ENCODE peak calls at places on chromosomes 11 and 22, in nine cellular contexts. O is HFF-Myc; Q is cardiac fibroblast; E is effector memory CD4-positive, alpha-beta T cell; I is NCI-H1694 treated with DMSO at 0.1 percent for 48 hours; C is M059J; N is naive thymus-derived CD4-positive, alpha-beta T cell; Z is activated CD4-positive, alpha-beta T cell treated with anti-CD3 and anti-CD28 coated beads, Interleukin-2, amount 10 ng/mL, durations not matched to agents 7 days and 5 days; Y is foreskin fibroblast. H is an unnamed sample.

GRCh38 chr11:75194147-75194546 is 43.2 kb downstream of the SLCO2B1 start:
- DNase-seq in C (no peak), O (no peak), I (no peak), Q (peak; percentile 13), Z (no peak), Y (no peak), N (no peak), E (no peak), H (no peak)

GRCh38 chr11:59158206-59159068 is 13.5 kb upstream of the DTX4 start:
- DNase-seq in C (peak; percentile 70), Q (peak; percentile 84), N (peak; percentile 56), E (peak; percentile 27), Y (peak; percentile 84), O (peak; percentile 29), Z (peak; percentile 75), I (peak; percentile 50), H (peak; percentile 50)

GRCh38 chr11:13150487-13150886 is 127.1 kb upstream of the BMAL1 start:
- DNase-seq in Z (no peak), O (no peak), E (no peak), Q (no peak), I (no peak), C (no peak), Y (no peak), N (no peak), H (no peak)

GRCh38 chr11:133541331-133542095 is 9.2 kb upstream of the OPCML start:
- DNase-seq in C (no peak), Q (no peak), I (no peak), Y (no peak), N (no peak), Z (no peak), E (no peak), O (no peak), H (no peak)

GRCh38 chr11:77149716-77150392 is 21.8 kb downstream of the MYO7A start:
- DNase-seq in Y (no peak), E (no peak), C (no peak), O (no peak), N (no peak), Z (no peak), I (no peak), Q (no peak), H (no peak)

GRCh38 chr22:41742918-41743317 is 43.6 kb downstream of the MEI1 start:
- DNase-seq in Y (no peak), I (no peak), Z (no peak), Q (no peak), N (no peak), O (no peak), C (no peak), E (no peak), H (no peak)

GRCh38 chr11:33687733-33688479 is 12.7 kb downstream of the C11orf91 start:
- DNase-seq in Y (peak; percentile 91), Q (peak; percentile 85), O (peak; percentile 60), I (peak; percentile 78), C (peak; percentile 81), Z (peak; percentile 18), E (no peak), N (no peak), H (no peak)

GRCh38 chr11:37506516-37506915 is 908.5 kb upstream of the RAG2 start:
- DNase-seq in N (no peak), Z (no peak), E (no peak), O (no peak), I (no peak), Q (peak; percentile 50), C (no peak), Y (peak; percentile 21), H (no peak)

GRCh38 chr11:104570088-104570701 is 328.1 kb downstream of the CASP12 start:
- DNase-seq in O (no peak), Q (peak; percentile 8), E (no peak), C (peak; percentile 89), Y (peak; percentile 51), I (no peak), Z (no peak), N (no peak), H (no peak)

GRCh38 chr22:37304595-37305343 is 22.5 kb downstream of the CYTH4 start:
- DNase-seq in N (no peak), Q (peak; percentile 29), Z (no peak), C (peak; percentile 72), I (no peak), E (no peak), O (no peak), Y (peak; percentile 57), H (no peak)

GRCh38 chr22:47201186-47201995 is 438.9 kb downstream of the TBC1D22A start:
- DNase-seq in N (no peak), Z (no peak), I (no peak), E (no peak), Q (no peak), C (no peak), O (no peak), Y (no peak), H (no peak)

GRCh38 chr11:115221461-115222069 is 282.6 kb downstream of the CADM1 start:
- DNase-seq in I (no peak), N (no peak), E (no peak), Z (no peak), Q (no peak), C (peak; percentile 32), O (no peak), Y (no peak), H (no peak)

GRCh38 chr11:69915501-69916250 is 96.5 kb upstream of the FGF3 start:
- DNase-seq in E (no peak), I (no peak), Q (peak; percentile 75), Z (peak; percentile 56), C (peak; percentile 71), N (peak; percentile 62), O (peak; percentile 19), Y (peak; percentile 83), H (peak; percentile 17)

GRCh38 chr22:20437253-20438065 is at the start of gene SCARF2:
- DNase-seq in I (no peak), Z (no peak), C (peak; percentile 34), Y (peak; percentile 83), Q (peak; percentile 79), N (no peak), E (no peak), O (no peak), H (no peak)

GRCh38 chr11:130847517-130847916 is 68.8 kb downstream of the SNX19 start:
- DNase-seq in Y (peak; percentile 89), N (no peak), Z (no peak), O (no peak), Q (peak; percentile 55), E (no peak), I (no peak), C (peak; percentile 97), H (no peak)

GRCh38 chr22:32764330-32765116 is 37.0 kb upstream of the TIMP3 start:
- DNase-seq in N (no peak), C (peak; percentile 68), O (peak; percentile 46), Z (no peak), Q (peak; percentile 86), Y (peak; percentile 89), E (no peak), I (no peak), H (no peak)

GRCh38 chr11:12110714-12111481 is 508 bp downstream of the MICAL2 start:
- DNase-seq in Y (peak; percentile 54), I (no peak), N (peak; percentile 54), C (peak; percentile 59), E (no peak), O (no peak), Q (peak; percentile 44), Z (peak; percentile 39), H (no peak)

GRCh38 chr11:63491614-63492372 is 826 bp upstream of the PLAAT5 start:
- DNase-seq in E (no peak), I (no peak), N (no peak), C (no peak), Z (no peak), O (no peak), Y (no peak), Q (peak; percentile 92), H (no peak)

GRCh38 chr11:78082146-78082545 is 2.5 kb upstream of the NDUFC2 start:
- DNase-seq in O (no peak), I (no peak), Z (no peak), E (no peak), C (no peak), Q (no peak), N (no peak), Y (no peak), H (no peak)

GRCh38 chr11:132520199-132520598 is 1012.1 kb downstream of the OPCML start:
- DNase-seq in N (no peak), C (no peak), O (no peak), Q (no peak), Y (peak; percentile 7), I (no peak), Z (no peak), E (no peak), H (no peak)

GRCh38 chr22:32752868-32753520 is 48.5 kb upstream of the TIMP3 start:
- DNase-seq in Q (peak; percentile 68), N (no peak), E (no peak), C (peak; percentile 23), I (no peak), O (no peak), Z (no peak), Y (no peak), H (no peak)

GRCh38 chr11:77081976-77082836 is 15.4 kb downstream of the CAPN5 start:
- DNase-seq in E (no peak), O (no peak), Y (no peak), Z (no peak), C (no peak), Q (no peak), N (no peak), I (no peak), H (no peak)

H was measured in pulmonary artery endothelial cell.